ENCODE peak calls at places on chromosomes 1 and 21, in six cellular contexts. F is brain microvascular endothelial cell, T is heart left ventricle, E is tibial artery, N is SK-N-SH, M is ovary. H is an unnamed sample.

GRCh38 chr1:150678988-150679387 is 18.0 kb downstream of the GOLPH3L start:
- DNase-seq in F (no peak), T (no peak), E (no peak), N (no peak), M (no peak), H (no peak)

GRCh38 chr1:43009274-43009673 is 50.6 kb upstream of the SLC2A1 start:
- DNase-seq in F (no peak), T (no peak), E (no peak), N (no peak), M (no peak), H (no peak)

GRCh38 chr1:33072707-33073106 is 8.2 kb upstream of the AZIN2 start:
- DNase-seq in F (no peak), T (peak; percentile 53), E (no peak), N (no peak), M (no peak), H (no peak)

GRCh38 chr1:210477328-210477924 is 148.7 kb downstream of the HHAT start:
- DNase-seq in F (no peak), T (no peak), E (no peak), N (no peak), M (no peak), H (no peak)

GRCh38 chr1:31760422-31760900 is 3.7 kb downstream of the ADGRB2 start:
- DNase-seq in F (no peak), T (no peak), E (no peak), N (peak; percentile 56), M (no peak), H (no peak)

GRCh38 chr1:145751491-145752021 is 32.3 kb downstream of the CD160 start:
- DNase-seq in F (peak; percentile 58), T (no peak), E (no peak), N (no peak), M (no peak), H (no peak)

GRCh38 chr1:212512731-212513559 is 80.2 kb downstream of the NENF start:
- DNase-seq in F (peak; percentile 45), T (no peak), E (no peak), N (no peak), M (no peak), H (no peak)

GRCh38 chr1:53344921-53345838 is 17.3 kb upstream of the LRP8 start:
- DNase-seq in F (no peak), T (no peak), E (peak; percentile 27), N (no peak), M (no peak), H (no peak)

GRCh38 chr1:59141267-59141863 is 155.5 kb upstream of the FGGY start:
- DNase-seq in F (no peak), T (peak; percentile 78), E (no peak), N (no peak), M (no peak), H (no peak)

GRCh38 chr1:234722904-234723588 is 113.1 kb upstream of the IRF2BP2 start:
- DNase-seq in F (peak; percentile 88), T (peak; percentile 75), E (peak; percentile 91), N (peak; percentile 56), M (peak; percentile 87), H (peak; percentile 25)

GRCh38 chr1:180358649-180359048 is 128.6 kb downstream of the LHX4 start:
- DNase-seq in F (peak; percentile 25), T (peak; percentile 55), E (no peak), N (peak; percentile 59), M (peak; percentile 21), H (no peak)

GRCh38 chr1:185441608-185442007 is 124.6 kb upstream of the IVNS1ABP start:
- DNase-seq in F (peak; percentile 81), T (no peak), E (no peak), N (no peak), M (no peak), H (no peak)

GRCh38 chr1:38064232-38064903 is 17.8 kb upstream of the POU3F1 start:
- DNase-seq in F (peak; percentile 84), T (no peak), E (no peak), N (no peak), M (no peak), H (no peak)

GRCh38 chr21:46018615-46019014 is 37.0 kb downstream of the COL6A1 start:
- DNase-seq in F (no peak), T (no peak), E (no peak), N (no peak), M (no peak), H (no peak)

GRCh38 chr1:240666548-240667198 is 54.7 kb upstream of the GREM2 start:
- DNase-seq in F (no peak), T (no peak), E (no peak), N (no peak), M (no peak), H (no peak)

GRCh38 chr1:92834617-92835016 is 2.8 kb downstream of the RPL5 start:
- DNase-seq in F (no peak), T (no peak), E (no peak), N (no peak), M (no peak), H (no peak)

GRCh38 chr1:111142358-111142975 is 2.4 kb downstream of the CEPT1 start:
- DNase-seq in F (no peak), T (no peak), E (no peak), N (no peak), M (no peak), H (no peak)

GRCh38 chr1:29280780-29281131 is 44.4 kb downstream of the PTPRU start:
- DNase-seq in F (peak; percentile 16), T (no peak), E (no peak), N (no peak), M (no peak), H (no peak)

GRCh38 chr1:190138711-190139110 is 339.0 kb downstream of the BRINP3 start:
- DNase-seq in F (no peak), T (no peak), E (no peak), N (no peak), M (no peak), H (no peak)

GRCh38 chr21:21137986-21138385 is 139.8 kb downstream of the NCAM2 start:
- DNase-seq in F (peak; percentile 16), T (no peak), E (no peak), N (no peak), M (no peak), H (no peak)

GRCh38 chr1:221762121-221762520 is 20.2 kb upstream of the DUSP10 start:
- DNase-seq in F (no peak), T (no peak), E (no peak), N (no peak), M (no peak), H (no peak)

GRCh38 chr1:183956559-183957188 is 80.9 kb downstream of the COLGALT2 start:
- DNase-seq in F (peak; percentile 73), T (no peak), E (no peak), N (no peak), M (no peak), H (peak; percentile 74)

GRCh38 chr1:152519876-152520275 is 5.6 kb downstream of the CRCT1 start:
- DNase-seq in F (no peak), T (no peak), E (no peak), N (no peak), M (no peak), H (no peak)

GRCh38 chr1:46017876-46018503 is 114.4 kb downstream of the PIK3R3 start:
- DNase-seq in F (no peak), T (no peak), E (no peak), N (no peak), M (no peak), H (no peak)

GRCh38 chr1:45584351-45585109 is 689 bp downstream of the NASP start:
- DNase-seq in F (peak; percentile 84), T (peak; percentile 89), E (peak; percentile 92), N (peak; percentile 95), M (peak; percentile 89), H (peak; percentile 92)

GRCh38 chr1:227747382-227747781 is 12.1 kb downstream of the SNAP47 start:
- DNase-seq in F (no peak), T (no peak), E (no peak), N (no peak), M (no peak), H (no peak)

GRCh38 chr1:227748496-227749182 is 13.4 kb downstream of the SNAP47 start:
- DNase-seq in F (no peak), T (no peak), E (no peak), N (no peak), M (peak; percentile 92), H (no peak)

GRCh38 chr1:227746676-227747075 is 11.4 kb downstream of the SNAP47 start:
- DNase-seq in F (no peak), T (no peak), E (no peak), N (no peak), M (peak; percentile 13), H (no peak)

GRCh38 chr1:227749225-227749624 is 14.0 kb downstream of the SNAP47 start:
- DNase-seq in F (no peak), T (no peak), E (no peak), N (no peak), M (peak; percentile 46), H (no peak)

DNA sequence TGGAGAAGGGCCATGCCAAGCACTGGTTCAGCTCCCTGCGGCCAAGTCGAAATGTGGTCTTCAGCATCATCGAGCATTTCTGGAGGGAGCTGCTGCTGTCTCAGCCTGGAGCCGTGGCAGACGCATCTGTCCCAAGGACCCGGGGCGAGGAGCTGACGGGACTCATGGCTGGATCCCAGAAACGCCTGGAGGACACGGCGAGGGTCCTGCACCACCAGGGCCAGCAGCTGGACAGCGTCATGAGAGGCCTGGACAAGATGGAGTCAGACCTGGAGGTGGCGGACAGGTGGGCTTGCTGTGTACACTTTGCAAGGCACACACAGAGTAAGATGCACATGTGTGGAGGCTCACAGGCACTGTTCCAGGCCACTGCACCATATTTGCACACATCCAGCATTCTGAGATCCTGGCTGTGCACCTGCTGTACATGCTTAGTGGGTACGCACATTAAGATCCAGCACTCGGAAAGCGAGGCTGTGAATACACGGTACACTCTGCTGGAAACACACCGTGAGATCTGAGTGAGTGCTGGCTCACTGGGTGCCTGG is 12.8 kb downstream of the SNAP47 start:
- DNase-seq in F (no peak), T (no peak), E (peak; percentile 38), N (no peak), M (peak; percentile 44), H (no peak)
- H3K27ac ChIP-seq in F (no peak overlapping the region), T (peak overlapping the region; percentile 72), E (no peak overlapping the region), N (no peak overlapping the region), M (peak overlapping the region; percentile 82), H (no peak overlapping the region)

GRCh38 chr1:243482237-243483022 is 226.6 kb downstream of the SDCCAG8 start:
- DNase-seq in F (peak; percentile 71), T (peak; percentile 54), E (no peak), N (peak; percentile 74), M (peak; percentile 60), H (no peak)
- H3K4me3 ChIP-seq in F (peak overlapping the region; percentile 54), T (peak overlapping the region; percentile 44), E (peak overlapping the region; percentile 45), N (no peak overlapping the region), M (peak overlapping the region; percentile 15), H (no peak overlapping the region)

GRCh38 chr1:225772848-225773247 is 4.8 kb upstream of the SRP9 start:
- DNase-seq in F (no peak), T (no peak), E (no peak), N (no peak), M (no peak), H (no peak)
- H3K27ac ChIP-seq in F (no peak overlapping the region), T (no peak overlapping the region), E (no peak overlapping the region), N (peak overlapping the region; percentile 78), M (no peak overlapping the region), H (no peak overlapping the region)

GRCh38 chr1:179295356-179295755 is 1.8 kb downstream of the SOAT1 start:
- DNase-seq in F (no peak), T (no peak), E (no peak), N (no peak), M (no peak), H (no peak)
- H3K4me3 ChIP-seq in F (peak overlapping the region; percentile 85), T (no peak overlapping the region), E (no peak overlapping the region), N (no peak overlapping the region), M (no peak overlapping the region), H (peak overlapping the region; percentile 99)

DNA sequence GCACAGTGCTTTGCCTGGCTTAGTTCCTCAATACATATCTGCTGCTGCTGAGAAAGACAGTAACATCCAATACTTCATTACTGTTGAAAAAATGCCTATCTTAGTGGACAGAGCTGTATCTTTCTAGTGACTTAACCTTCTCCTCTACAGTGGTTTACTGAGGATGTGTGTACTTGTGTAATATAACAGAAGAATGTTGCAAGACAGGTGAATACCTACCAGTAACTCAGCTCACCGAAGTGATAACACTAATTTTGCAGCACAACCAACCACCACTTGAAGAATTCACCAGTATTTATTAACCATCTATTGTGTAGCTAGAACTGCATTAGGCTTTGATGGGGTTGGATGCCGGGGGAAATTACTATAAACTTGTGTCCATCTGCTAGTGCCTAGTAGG is 16.6 kb upstream of the TNN start:
- DNase-seq in F (no peak), T (no peak), E (no peak), N (no peak), M (no peak), H (no peak)
- H3K27ac ChIP-seq in F (no peak overlapping the region), T (no peak overlapping the region), E (no peak overlapping the region), N (no peak overlapping the region), M (no peak overlapping the region), H (no peak overlapping the region)

H was measured in CD4-positive, CD25-positive, alpha-beta regulatory T cell.